ENCODE peak calls at places on chromosomes 7 and 10, in ten cellular contexts. K is CD8-positive, alpha-beta memory T cell; J is left lung; Z is spleen; P is stomach; L is mesendoderm; Q is psoas muscle; T is K562; A is A673; I is heart right ventricle. X is an unnamed sample.
A peak's percentile ranks its signal among the peaks of the same experiment; 100 is the strongest.

GRCh38 chr10:94047302-94047701 is 53.6 kb downstream of the PLCE1 start:
- DNase-seq in K (no peak), J (no peak), Z (no peak), P (no peak), L (no peak), Q (no peak), T (no peak), A (no peak), I (no peak), X (no peak)

GRCh38 chr7:128136215-128136597 is 104.9 kb upstream of the LEP start:
- DNase-seq in K (no peak), J (no peak), Z (no peak), P (no peak), L (peak; percentile 55), Q (no peak), T (no peak), A (peak; percentile 32), I (no peak), X (no peak)

GRCh38 chr7:73721237-73721848 is 1.9 kb upstream of the STX1A start:
- DNase-seq in K (no peak), J (no peak), Z (no peak), P (peak; percentile 90), L (no peak), Q (peak; percentile 86), T (no peak), A (no peak), I (peak; percentile 78), X (peak; percentile 74)

GRCh38 chr7:137670521-137671064 is 176.2 kb downstream of the DGKI start:
- DNase-seq in K (no peak), J (no peak), Z (no peak), P (no peak), L (no peak), Q (no peak), T (no peak), A (no peak), I (no peak), X (peak; percentile 14)

GRCh38 chr7:143205560-143206293 is 16.1 kb upstream of the TAS2R40 start:
- DNase-seq in K (no peak), J (no peak), Z (no peak), P (no peak), L (no peak), Q (no peak), T (no peak), A (no peak), I (peak; percentile 23), X (no peak)

GRCh38 chr10:17981766-17982380 is 30.2 kb downstream of the SLC39A12 start:
- DNase-seq in K (no peak), J (no peak), Z (no peak), P (no peak), L (peak; percentile 86), Q (no peak), T (no peak), A (peak; percentile 13), I (no peak), X (no peak)

GRCh38 chr10:63318491-63318890 is 147.3 kb downstream of the JMJD1C start:
- DNase-seq in K (no peak), J (no peak), Z (no peak), P (no peak), L (no peak), Q (no peak), T (no peak), A (no peak), I (no peak), X (no peak)

GRCh38 chr10:29657719-29658274 is 23.0 kb upstream of the SVIL start:
- DNase-seq in K (peak; percentile 63), J (no peak), Z (no peak), P (no peak), L (no peak), Q (no peak), T (no peak), A (peak; percentile 38), I (no peak), X (no peak)

GRCh38 chr7:46835556-46835955 is 746.4 kb downstream of the TNS3 start:
- DNase-seq in K (no peak), J (no peak), Z (no peak), P (no peak), L (peak; percentile 74), Q (no peak), T (no peak), A (no peak), I (no peak), X (no peak)

GRCh38 chr7:132161976-132162375 is 414.3 kb downstream of the PLXNA4 start:
- DNase-seq in K (no peak), J (no peak), Z (no peak), P (no peak), L (no peak), Q (no peak), T (no peak), A (no peak), I (no peak), X (no peak)

GRCh38 chr10:52870562-52870961 is 98.0 kb upstream of the MBL2 start:
- DNase-seq in K (no peak), J (no peak), Z (no peak), P (no peak), L (no peak), Q (no peak), T (no peak), A (no peak), I (no peak), X (no peak)

GRCh38 chr10:80498039-80498832 is 39.5 kb upstream of the SH2D4B start:
- DNase-seq in K (no peak), J (no peak), Z (no peak), P (no peak), L (no peak), Q (peak; percentile 35), T (no peak), A (no peak), I (no peak), X (no peak)

DNA sequence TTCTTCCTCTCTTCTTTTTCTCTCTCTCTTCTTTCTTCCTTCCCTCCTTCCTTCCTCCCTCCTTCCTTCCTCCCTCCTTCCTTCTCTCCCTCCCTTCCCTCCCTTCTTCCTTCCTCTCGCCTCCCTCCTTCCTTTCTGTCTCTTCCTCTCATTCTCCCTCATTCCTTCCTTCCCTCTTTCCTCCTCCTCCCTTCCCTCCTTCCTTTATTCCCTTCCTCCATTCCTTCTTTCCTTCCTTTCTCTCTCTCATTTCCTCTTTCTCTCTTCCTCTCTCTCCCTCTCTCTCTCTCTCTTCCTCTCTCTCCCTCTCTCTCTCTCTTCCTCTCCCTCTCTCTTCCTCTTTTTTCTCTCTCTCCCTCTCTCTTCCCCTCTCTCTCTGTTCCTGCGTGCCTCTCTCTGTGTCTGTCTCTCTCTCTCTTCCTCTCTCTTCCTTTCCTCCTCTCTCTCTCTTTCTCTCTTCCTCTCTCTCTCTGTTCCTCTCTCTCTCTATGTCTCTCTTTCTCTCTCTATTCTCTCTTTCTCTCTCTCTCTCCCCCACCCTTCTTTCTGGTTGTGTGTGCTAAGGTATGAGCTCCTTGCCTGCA is 80.1 kb upstream of the PFKP start:
- DNase-seq in K (no peak), J (no peak), Z (no peak), P (no peak), L (no peak), Q (no peak), T (no peak), A (no peak), I (no peak), X (no peak)
- H3K27ac ChIP-seq in K (no peak overlapping the region), J (no peak overlapping the region), Z (no peak overlapping the region), P (peak overlapping the region; percentile 78), L (no peak overlapping the region), Q (no peak overlapping the region), T (no peak overlapping the region), A (no peak overlapping the region), I (no peak overlapping the region), X (no peak overlapping the region)

DNA sequence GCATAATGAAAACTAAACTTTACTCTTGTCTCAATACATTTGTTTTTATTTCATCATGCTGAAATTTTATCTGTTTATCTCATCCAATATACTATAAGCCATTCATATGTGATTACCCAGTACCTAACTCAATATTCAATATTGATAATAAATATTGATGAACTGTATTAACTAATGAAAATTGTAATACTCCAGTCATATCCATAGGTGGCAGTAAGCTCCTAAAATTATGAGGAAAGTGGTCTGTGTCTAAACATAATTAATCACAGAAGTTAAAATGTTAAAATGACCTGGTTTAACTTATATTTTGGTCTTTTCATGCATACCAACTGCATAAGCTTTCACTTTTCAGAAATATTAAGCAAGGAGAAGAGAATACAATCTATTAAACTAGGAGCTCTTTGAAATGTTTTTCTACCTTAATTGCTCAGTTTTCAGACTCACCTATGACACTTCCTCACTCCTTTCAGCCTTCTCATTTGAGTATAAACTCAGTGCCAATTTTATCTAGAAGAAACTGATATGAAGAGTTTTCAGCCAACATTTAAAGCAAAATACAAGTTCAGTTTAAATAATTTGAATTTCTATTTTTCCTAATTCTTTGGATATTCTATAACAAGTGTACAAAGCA is 30.5 kb upstream of the VWDE start:
- DNase-seq in K (no peak), J (no peak), Z (no peak), P (no peak), L (no peak), Q (no peak), T (no peak), A (no peak), I (no peak), X (no peak)
- H3K4me3 ChIP-seq in K (no peak overlapping the region), J (no peak overlapping the region), Z (no peak overlapping the region), P (no peak overlapping the region), L (no peak overlapping the region), Q (no peak overlapping the region), T (no peak overlapping the region), A (no peak overlapping the region), I (no peak overlapping the region), X (no peak overlapping the region)

GRCh38 chr10:101771380-101771779 is 4.5 kb downstream of the FGF8 start:
- DNase-seq in K (no peak), J (peak; percentile 37), Z (no peak), P (peak; percentile 22), L (no peak), Q (no peak), T (no peak), A (no peak), I (no peak), X (no peak)

GRCh38 chr10:101772895-101773761 is 2.8 kb downstream of the FGF8 start:
- DNase-seq in K (no peak), J (peak; percentile 23), Z (no peak), P (peak; percentile 17), L (no peak), Q (no peak), T (no peak), A (no peak), I (no peak), X (no peak)

GRCh38 chr10:101770331-101771215 is 5.3 kb downstream of the FGF8 start:
- DNase-seq in K (no peak), J (peak; percentile 68), Z (no peak), P (peak; percentile 14), L (no peak), Q (no peak), T (no peak), A (peak; percentile 67), I (no peak), X (no peak)

GRCh38 chr10:101773923-101774588 is 1.9 kb downstream of the FGF8 start:
- DNase-seq in K (no peak), J (peak; percentile 48), Z (no peak), P (no peak), L (peak; percentile 10), Q (no peak), T (no peak), A (no peak), I (no peak), X (no peak)

GRCh38 chr10:101772017-101772894 is 3.7 kb downstream of the FGF8 start:
- DNase-seq in K (no peak), J (no peak), Z (peak; percentile 42), P (no peak), L (no peak), Q (peak; percentile 19), T (no peak), A (no peak), I (no peak), X (no peak)
- H3K27me3 ChIP-seq in K (peaks cover 39% of the 10 kb centered on the region), J (peaks cover 62% of the 10 kb centered on the region), Z (peaks cover 78% of the 10 kb centered on the region), P (peaks cover 76% of the 10 kb centered on the region), L (peaks cover 17% of the 10 kb centered on the region), Q (peaks cover 73% of the 10 kb centered on the region), T (peaks cover 23% of the 10 kb centered on the region), A (peaks cover 48% of the 10 kb centered on the region), I (peaks cover 72% of the 10 kb centered on the region), X (peaks cover 18% of the 10 kb centered on the region)

GRCh38 chr10:114520453-114520852 is 116.2 kb upstream of the AFAP1L2 start:
- DNase-seq in K (no peak), J (no peak), Z (no peak), P (no peak), L (no peak), Q (no peak), T (no peak), A (peak; percentile 16), I (no peak), X (no peak)
- H3K27ac ChIP-seq in K (no peak overlapping the region), J (peak overlapping the region; percentile 74), Z (no peak overlapping the region), P (peak overlapping the region; percentile 89), L (no peak overlapping the region), Q (no peak overlapping the region), T (no peak overlapping the region), A (no peak overlapping the region), I (peak overlapping the region; percentile 44), X (no peak overlapping the region)